ENCODE peak calls at places on chromosomes 5 and 9, in ten cellular contexts. X is T-helper 1 cell, E is kidney glomerular epithelial cell, Q is RCC 7860, H is memory B cell, O is nucleus accumbens, V is NAMALWA, Z is EH, C is GM19239, I is ovary. S is an unnamed sample.

GRCh38 chr9:12191630-12192029 is 501.6 kb upstream of the TYRP1 start:
- DNase-seq in O (no peak), Q (no peak), I (no peak), H (no peak), E (no peak), C (no peak), V (no peak), X (no peak), Z (no peak), S (no peak)

GRCh38 chr5:139636975-139637408 is 11.2 kb upstream of the CXXC5 start:
- DNase-seq in Z (peak), V (peak), O (no peak), I (no peak), X (no peak), H (peak), Q (peak), E (no peak), C (no peak), S (no peak)

GRCh38 chr5:143682221-143682620 is 129.7 kb upstream of the HMHB1 start:
- DNase-seq in X (no peak), V (no peak), I (no peak), Q (no peak), O (no peak), Z (no peak), E (no peak), C (no peak), H (no peak), S (no peak)

GRCh38 chr9:90204128-90204838 is 438.3 kb downstream of the DIRAS2 start:
- DNase-seq in V (no peak), Z (no peak), Q (no peak), H (no peak), I (no peak), X (no peak), O (no peak), E (no peak), C (no peak), S (no peak)

GRCh38 chr9:127181595-127182190 is 59.3 kb upstream of the ANGPTL2 start:
- DNase-seq in O (no peak), Q (no peak), E (no peak), C (no peak), Z (no peak), V (no peak), I (peak), H (no peak), X (no peak), S (no peak)

GRCh38 chr5:179840766-179841165 is 17.9 kb downstream of the MRNIP start:
- DNase-seq in V (no peak), O (no peak), X (no peak), E (no peak), C (no peak), I (no peak), Z (no peak), H (no peak), Q (no peak), S (no peak)

GRCh38 chr5:16156152-16156551 is 23.4 kb downstream of the MARCHF11 start:
- DNase-seq in Q (no peak), V (no peak), H (no peak), O (no peak), E (no peak), I (no peak), C (no peak), X (no peak), Z (no peak), S (no peak)

GRCh38 chr5:36373527-36374086 is 71.9 kb upstream of the RANBP3L start:
- DNase-seq in Q (peak), O (no peak), X (no peak), H (no peak), E (no peak), C (no peak), Z (peak), V (no peak), I (no peak), S (no peak)

GRCh38 chr9:136793063-136793946 is 2.2 kb downstream of the TMEM141 start:
- DNase-seq in I (peak), H (no peak), C (no peak), X (no peak), O (no peak), V (peak), Z (no peak), E (no peak), Q (peak), S (no peak)

GRCh38 chr9:94881023-94881422 is 154.5 kb downstream of the AOPEP start:
- DNase-seq in E (no peak), O (no peak), C (no peak), I (no peak), X (no peak), V (no peak), Z (peak), Q (no peak), H (no peak), S (no peak)

GRCh38 chr5:150146862-150147579 is 8.6 kb downstream of the PDGFRB start:
- DNase-seq in X (no peak), E (no peak), I (no peak), C (no peak), H (no peak), Q (no peak), O (peak), V (no peak), Z (no peak), S (no peak)

GRCh38 chr5:154771383-154771901 is 16.3 kb downstream of the LARP1 start:
- DNase-seq in I (peak), V (no peak), C (no peak), O (no peak), Z (peak), H (no peak), E (no peak), X (no peak), Q (peak), S (no peak)

GRCh38 chr9:110935829-110936228 is 102.4 kb downstream of the LPAR1 start:
- DNase-seq in Q (no peak), X (no peak), H (no peak), E (no peak), V (no peak), C (no peak), Z (peak), O (no peak), I (no peak), S (no peak)

GRCh38 chr9:115262952-115263351 is 145.0 kb upstream of the TNC start:
- DNase-seq in O (no peak), Z (peak), V (no peak), Q (peak), C (no peak), I (no peak), X (no peak), E (peak), H (no peak), S (no peak)

GRCh38 chr9:123089040-123089439 is 55.6 kb downstream of the GPR21 start:
- DNase-seq in V (peak), X (no peak), Q (no peak), H (no peak), E (no peak), O (no peak), C (no peak), I (no peak), Z (no peak), S (no peak)

GRCh38 chr5:108623826-108624225 is 123.9 kb upstream of the FER start:
- DNase-seq in C (no peak), V (no peak), Z (no peak), Q (no peak), I (no peak), O (no peak), E (no peak), X (no peak), H (no peak), S (no peak)

GRCh38 chr9:37908283-37908682 is 4.4 kb upstream of the SLC25A51 start:
- DNase-seq in Q (no peak), C (no peak), H (no peak), E (no peak), I (no peak), X (no peak), O (no peak), Z (no peak), V (no peak), S (no peak)

GRCh38 chr5:67526793-67527192 is 330.2 kb upstream of the CD180 start:
- DNase-seq in X (no peak), E (no peak), I (no peak), O (no peak), H (no peak), Q (no peak), Z (no peak), V (no peak), C (no peak), S (no peak)

GRCh38 chr9:78620764-78621163 is 323.8 kb downstream of the PSAT1 start:
- DNase-seq in Z (peak), H (no peak), E (no peak), O (no peak), Q (peak), X (no peak), V (no peak), I (no peak), C (no peak), S (no peak)

GRCh38 chr5:137300411-137301240 is 198.5 kb downstream of the SPOCK1 start:
- DNase-seq in I (no peak), Q (peak), O (no peak), Z (peak), E (no peak), X (no peak), C (no peak), V (no peak), H (no peak), S (no peak)

GRCh38 chr9:136207616-136208015 is 2.7 kb upstream of the LHX3 start:
- DNase-seq in Q (no peak), I (no peak), O (no peak), Z (no peak), X (no peak), C (no peak), E (no peak), H (no peak), V (peak), S (no peak)

GRCh38 chr5:32278403-32278802 is 34.3 kb downstream of the MTMR12 start:
- DNase-seq in Q (peak), H (no peak), C (no peak), Z (peak), O (no peak), V (no peak), X (no peak), E (no peak), I (no peak), S (no peak)

GRCh38 chr9:94967481-94967880 is 241.0 kb downstream of the AOPEP start:
- DNase-seq in Q (peak), C (no peak), E (no peak), H (no peak), O (no peak), Z (no peak), X (no peak), V (no peak), I (no peak), S (no peak)

GRCh38 chr5:42840279-42840678 is 28.6 kb upstream of the SELENOP start:
- DNase-seq in X (no peak), C (no peak), O (no peak), E (no peak), V (no peak), Z (peak), I (peak), Q (no peak), H (no peak), S (no peak)

GRCh38 chr9:126667190-126668055 is 53.7 kb downstream of the LMX1B start:
- DNase-seq in E (no peak), Q (no peak), X (no peak), H (no peak), V (no peak), I (no peak), Z (no peak), O (no peak), C (no peak), S (no peak)

GRCh38 chr9:130689937-130690700 is 3.5 kb upstream of the EXOSC2 start:
- DNase-seq in X (no peak), Q (peak), H (no peak), C (no peak), I (peak), E (peak), V (peak), Z (peak), O (no peak), S (no peak)

GRCh38 chr9:119907056-119907455 is 537.8 kb upstream of the BRINP1 start:
- DNase-seq in O (no peak), V (no peak), E (no peak), I (no peak), Q (no peak), C (no peak), H (no peak), Z (peak), X (no peak), S (no peak)

GRCh38 chr5:178192244-178192643 is 5.1 kb upstream of the GMCL2 start:
- DNase-seq in Z (no peak), V (no peak), O (no peak), C (no peak), E (no peak), X (no peak), H (no peak), Q (no peak), I (no peak), S (no peak)

GRCh38 chr9:120876842-120877240 is at the start of gene PHF19:
- DNase-seq in Q (no peak), O (no peak), E (no peak), H (no peak), Z (peak), V (peak), X (peak), I (no peak), C (no peak), S (peak)

GRCh38 chr9:123217148-123217585 is 51.2 kb downstream of the STRBP start:
- DNase-seq in I (no peak), V (no peak), Q (no peak), X (no peak), E (no peak), C (no peak), O (no peak), Z (peak), H (no peak), S (no peak)

GRCh38 chr9:12884736-12885395 is 110.0 kb downstream of the LURAP1L start:
- DNase-seq in Z (peak), Q (peak), E (peak), V (no peak), H (no peak), C (no peak), X (no peak), I (no peak), O (no peak), S (no peak)

GRCh38 chr9:27188426-27188825 is 79.4 kb downstream of the TEK start:
- DNase-seq in Q (no peak), Z (no peak), C (no peak), H (no peak), O (no peak), E (no peak), V (no peak), I (no peak), X (no peak), S (no peak)